ENCODE peak calls at places on chromosomes 3 and 15, in six cellular contexts. V is H1, D is GM12878, B is K562, T is GM12891, M is HepG2. Y is an unnamed sample.

GRCh38 chr15:90489944-90490343 is 39.8 kb upstream of the CRTC3 start:
- DNase-seq in V (no peak), D (no peak), B (no peak), T (no peak), M (peak; percentile 94), Y (no peak)

GRCh38 chr3:45067941-45068340 is 41.8 kb downstream of the CLEC3B start:
- DNase-seq in V (no peak), D (no peak), B (no peak), T (no peak), M (no peak), Y (no peak)

GRCh38 chr3:16148213-16148612 is 26.3 kb upstream of the GALNT15 start:
- DNase-seq in V (no peak), D (no peak), B (no peak), T (no peak), M (no peak), Y (no peak)

GRCh38 chr15:39597336-39597735 is 16.5 kb downstream of the THBS1 start:
- DNase-seq in V (no peak), D (no peak), B (no peak), T (no peak), M (no peak), Y (no peak)

GRCh38 chr15:34984884-34985630 is 3.0 kb downstream of the ZNF770 start:
- DNase-seq in V (no peak), D (no peak), B (no peak), T (no peak), M (peak; percentile 44), Y (no peak)

GRCh38 chr3:150078983-150079739 is 108.5 kb upstream of the PFN2 start:
- DNase-seq in V (no peak), D (no peak), B (no peak), T (no peak), M (no peak), Y (no peak)

GRCh38 chr3:28317438-28318022 is 31.0 kb upstream of the ZCWPW2 start:
- DNase-seq in V (no peak), D (no peak), B (peak; percentile 57), T (no peak), M (peak; percentile 57), Y (no peak)

GRCh38 chr3:27289769-27290413 is 79.3 kb downstream of the NEK10 start:
- DNase-seq in V (no peak), D (no peak), B (no peak), T (no peak), M (no peak), Y (no peak)

GRCh38 chr3:137121704-137122314 is 164.0 kb downstream of the IL20RB start:
- DNase-seq in V (no peak), D (peak; percentile 8), B (peak; percentile 9), T (no peak), M (peak; percentile 31), Y (peak; percentile 4)

GRCh38 chr15:98203872-98204660 is 243.6 kb downstream of the ARRDC4 start:
- DNase-seq in V (no peak), D (no peak), B (no peak), T (no peak), M (no peak), Y (no peak)

GRCh38 chr3:22156868-22157267 is 405.9 kb upstream of the ZNF385D start:
- DNase-seq in V (no peak), D (no peak), B (no peak), T (no peak), M (no peak), Y (no peak)

GRCh38 chr15:36755341-36755740 is 175.9 kb downstream of the CDIN1 start:
- DNase-seq in V (no peak), D (no peak), B (no peak), T (no peak), M (no peak), Y (no peak)

GRCh38 chr3:185645596-185646381 is 59.7 kb downstream of the SENP2 start:
- DNase-seq in V (no peak), D (no peak), B (no peak), T (no peak), M (no peak), Y (no peak)

GRCh38 chr15:34729886-34730285 is 24.9 kb downstream of the GJD2 start:
- DNase-seq in V (no peak), D (no peak), B (no peak), T (no peak), M (no peak), Y (no peak)

GRCh38 chr3:189863031-189863430 is 231.8 kb downstream of the TP63 start:
- DNase-seq in V (no peak), D (no peak), B (no peak), T (no peak), M (no peak), Y (no peak)

GRCh38 chr3:33355611-33356010 is 78.4 kb downstream of the FBXL2 start:
- DNase-seq in V (no peak), D (no peak), B (peak; percentile 27), T (no peak), M (no peak), Y (no peak)

GRCh38 chr15:52183562-52184173 is 7.5 kb downstream of the GNB5 start:
- DNase-seq in V (no peak), D (no peak), B (peak; percentile 42), T (no peak), M (no peak), Y (no peak)

GRCh38 chr3:140406655-140407054 is 271.2 kb upstream of the TRIM42 start:
- DNase-seq in V (no peak), D (no peak), B (no peak), T (no peak), M (no peak), Y (no peak)

GRCh38 chr3:55161256-55161655 is 233.4 kb upstream of the LRTM1 start:
- DNase-seq in V (no peak), D (no peak), B (no peak), T (no peak), M (no peak), Y (no peak)
- TF ChIP-seq TAF1 in V (no peak), D (no peak), B (no peak), T (no peak), M (no peak), Y (no peak)

GRCh38 chr3:124810970-124811369 is 76.2 kb downstream of the ITGB5 start:
- DNase-seq in V (no peak), D (no peak), B (no peak), T (no peak), M (no peak), Y (no peak)

GRCh38 chr3:124811441-124811840 is 75.7 kb downstream of the ITGB5 start:
- DNase-seq in V (no peak), D (no peak), B (no peak), T (no peak), M (no peak), Y (no peak)

GRCh38 chr3:124813541-124813940 is 73.6 kb downstream of the ITGB5 start:
- DNase-seq in V (no peak), D (no peak), B (no peak), T (no peak), M (no peak), Y (no peak)

GRCh38 chr3:124814620-124815421 is 72.3 kb downstream of the ITGB5 start:
- DNase-seq in V (no peak), D (no peak), B (no peak), T (no peak), M (peak; percentile 71), Y (no peak)

GRCh38 chr3:124812291-124813265 is 74.6 kb downstream of the ITGB5 start:
- DNase-seq in V (no peak), D (no peak), B (peak; percentile 70), T (no peak), M (peak; percentile 74), Y (no peak)
- TF ChIP-seq POLR2AphosphoS5 in V (no peak), D (no peak), B (no peak), T (no peak), M (no peak), Y (no peak)

DNA sequence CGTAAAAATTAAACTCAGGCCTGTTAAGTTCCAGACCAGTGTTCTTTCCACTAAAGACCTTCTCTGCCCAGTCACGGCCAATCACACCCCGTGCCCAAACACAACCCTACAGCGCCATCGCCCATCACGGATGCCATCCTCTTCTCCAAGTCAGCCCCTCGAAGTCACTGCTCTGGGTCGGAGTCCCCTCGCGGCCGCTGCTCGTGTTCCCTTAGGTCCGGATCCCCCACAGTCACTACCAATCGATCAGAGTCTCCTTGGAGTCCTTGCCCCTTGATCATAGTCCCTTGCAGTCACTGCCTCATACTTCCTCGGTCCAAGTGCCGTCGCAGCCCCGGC is 491 bp downstream of the PCYT1A start:
- DNase-seq in V (no peak), D (no peak), B (no peak), T (no peak), M (no peak), Y (no peak)
- TF ChIP-seq POLR2A in V (no peak), D (no peak), B (no peak), T (no peak), M (no peak), Y (no peak)

GRCh38 chr15:100168787-100169186 is 173.0 kb downstream of the ADAMTS17 start:
- DNase-seq in V (no peak), D (no peak), B (no peak), T (no peak), M (no peak), Y (no peak)

GRCh38 chr15:100171411-100171810 is 170.4 kb downstream of the ADAMTS17 start:
- DNase-seq in V (no peak), D (no peak), B (no peak), T (no peak), M (no peak), Y (no peak)

GRCh38 chr15:100169615-100170279 is 172.0 kb downstream of the ADAMTS17 start:
- DNase-seq in V (no peak), D (no peak), B (no peak), T (no peak), M (no peak), Y (no peak)

GRCh38 chr15:100170673-100171210 is 171.0 kb downstream of the ADAMTS17 start:
- DNase-seq in V (no peak), D (no peak), B (no peak), T (no peak), M (no peak), Y (no peak)

DNA sequence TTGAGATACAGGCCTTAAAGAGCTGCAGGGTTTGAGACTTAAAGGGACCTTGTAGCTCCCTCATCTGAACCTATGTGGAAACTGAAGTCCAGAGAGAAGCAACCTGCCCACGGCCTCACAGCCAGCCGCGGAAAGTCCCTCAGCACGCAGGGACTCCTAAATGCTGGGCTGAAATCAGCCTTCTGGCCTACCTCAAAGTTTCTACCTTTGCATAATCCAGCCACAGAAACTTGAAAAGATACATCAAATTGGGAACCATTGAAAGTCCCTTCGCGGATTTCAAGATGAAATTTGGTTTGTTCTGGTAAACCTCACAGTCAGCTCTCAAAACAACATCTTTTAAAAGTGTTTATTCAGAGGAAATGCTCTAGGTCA is 171.5 kb downstream of the ADAMTS17 start:
- DNase-seq in V (no peak), D (peak; percentile 89), B (no peak), T (no peak), M (no peak), Y (no peak)
- TF ChIP-seq TAF1 in V (no peak), D (no peak), B (no peak), T (no peak), M (no peak), Y (no peak)

DNA sequence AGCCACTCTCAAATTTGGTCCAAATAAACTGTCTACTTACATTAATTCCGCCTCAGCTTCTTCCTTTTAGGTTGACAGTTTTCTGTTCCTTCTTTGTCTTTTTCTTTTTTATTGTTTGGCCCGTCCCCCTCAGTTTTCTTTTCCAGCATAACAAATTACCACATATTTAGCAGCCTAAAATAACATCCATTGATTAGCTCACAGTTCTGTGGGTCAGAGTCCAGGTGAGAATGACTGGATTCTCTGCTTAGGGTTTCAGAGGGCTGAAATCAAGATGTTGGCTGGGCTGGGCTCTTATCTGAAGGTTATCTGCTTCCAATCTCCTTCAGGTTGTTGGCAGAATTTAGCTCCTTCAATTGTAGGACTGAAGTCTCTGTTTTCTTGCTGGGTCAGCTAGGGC is 24.6 kb upstream of the LCTL start:
- DNase-seq in V (no peak), D (no peak), B (no peak), T (no peak), M (no peak), Y (no peak)
- TF ChIP-seq POLR2AphosphoS5 in V (no peak), D (no peak), B (no peak), T (no peak), M (no peak), Y (no peak)